ENCODE peak calls at places on chromosomes 6 and 20, in four cellular contexts. F is hypothalamus, J is HTR-8/SVneo, P is Caco-2. K is an unnamed sample.
A peak's percentile ranks its signal among the peaks of the same experiment; 100 is the strongest.

GRCh38 chr6:39956951-39957350 is 22.7 kb upstream of the MOCS1 start:
- DNase-seq in F (no peak), J (no peak), P (no peak), K (no peak)

GRCh38 chr6:116326392-116326717 is 44.4 kb upstream of the DSE start:
- DNase-seq in F (no peak), J (no peak), P (no peak), K (no peak)

GRCh38 chr6:110399219-110400071 is 15.9 kb downstream of the DDO start:
- DNase-seq in F (no peak), J (no peak), P (no peak), K (no peak)

GRCh38 chr6:22027226-22027725 is 269.6 kb downstream of the PRL start:
- DNase-seq in F (no peak), J (no peak), P (no peak), K (no peak)

GRCh38 chr20:10478205-10478604 is 43.1 kb downstream of the SLX4IP start:
- DNase-seq in F (no peak), J (no peak), P (no peak), K (no peak)

GRCh38 chr6:134175532-134176282 is 123.3 kb upstream of the SLC2A12 start:
- DNase-seq in F (peak; percentile 55), J (no peak), P (peak; percentile 66), K (no peak)

GRCh38 chr6:161817881-161818280 is 544.0 kb upstream of the AGPAT4 start:
- DNase-seq in F (no peak), J (no peak), P (no peak), K (no peak)

GRCh38 chr20:35092524-35093244 is at the start of gene TRPC4AP:
- DNase-seq in F (peak; percentile 87), J (peak; percentile 93), P (peak; percentile 94), K (peak; percentile 77)

GRCh38 chr6:89956182-89956581 is 61.9 kb downstream of the GJA10 start:
- DNase-seq in F (no peak), J (no peak), P (no peak), K (no peak)

GRCh38 chr6:170028629-170029345 is 262.1 kb downstream of the DLL1 start:
- DNase-seq in F (no peak), J (no peak), P (peak; percentile 20), K (no peak)

GRCh38 chr20:17626217-17627007 is 55.6 kb downstream of the RRBP1 start:
- DNase-seq in F (no peak), J (no peak), P (no peak), K (no peak)

GRCh38 chr6:163813979-163814493 is 399.5 kb downstream of the QKI start:
- DNase-seq in F (no peak), J (no peak), P (no peak), K (no peak)

K was measured in effector CD8-positive, alpha-beta T cell.